ENCODE peak calls at places on chromosome 17, in seven cellular contexts. F, P, G, A, Q, Y and N are unnamed samples. For H3K4me1, the result is how much of the 10 kb centered on the place peaks cover.

GRCh38 chr17:82458885-82459424 is 414 bp downstream of the NARF start:
- DNase-seq in G (no peak), Q (no peak), Y (no peak), F (no peak), P (peak), A (peak), N (peak)

GRCh38 chr17:3944485-3945388 is 19.5 kb downstream of the ATP2A3 start:
- DNase-seq in Q (peak), A (peak), F (peak), G (peak), P (no peak), Y (no peak), N (peak)

GRCh38 chr17:36055921-36056320 is 8.2 kb upstream of the CCL18 start:
- DNase-seq in G (no peak), A (no peak), Y (no peak), Q (no peak), F (no peak), P (no peak), N (no peak)

GRCh38 chr17:81189670-81190530 is 23.9 kb upstream of the AATK start:
- DNase-seq in P (no peak), F (peak), A (no peak), Y (no peak), Q (no peak), G (no peak), N (no peak)

GRCh38 chr17:66986659-66987058 is 22.2 kb downstream of the CACNG4 start:
- DNase-seq in F (no peak), Y (no peak), Q (no peak), A (no peak), P (no peak), G (no peak), N (no peak)

GRCh38 chr17:48153711-48154642 is 46.4 kb downstream of the SNX11 start:
- DNase-seq in G (no peak), F (peak), Y (no peak), P (no peak), A (peak), Q (no peak), N (peak)

GRCh38 chr17:72118588-72119279 is 2.1 kb upstream of the SOX9 start:
- DNase-seq in Y (peak), G (peak), Q (no peak), F (peak), P (peak), A (peak), N (peak)

GRCh38 chr17:15966183-15966878 is 21.4 kb downstream of the ADORA2B start:
- DNase-seq in P (no peak), Y (no peak), G (no peak), F (peak), Q (no peak), A (no peak), N (no peak)

GRCh38 chr17:55845385-55845784 is 94.5 kb downstream of the PCTP start:
- DNase-seq in A (peak), Q (no peak), F (peak), P (peak), Y (peak), G (peak), N (no peak)

GRCh38 chr17:79850571-79851460 is 11.6 kb upstream of the CBX4 start:
- DNase-seq in A (no peak), F (no peak), Q (no peak), G (no peak), Y (no peak), P (peak), N (no peak)

GRCh38 chr17:81396722-81397313 is 1.6 kb downstream of the BAHCC1 start:
- DNase-seq in Q (no peak), P (peak), A (peak), G (no peak), F (peak), Y (no peak), N (no peak)

GRCh38 chr17:64418506-64419339 is 28.1 kb upstream of the PECAM1 start:
- DNase-seq in P (peak), G (no peak), A (no peak), Q (no peak), F (no peak), Y (no peak), N (peak)

GRCh38 chr17:32494621-32495346 is 8.0 kb downstream of the CDK5R1 start:
- DNase-seq in A (no peak), G (no peak), F (no peak), Y (peak), P (no peak), Q (no peak), N (no peak)

GRCh38 chr17:6831662-6832263 is at the start of gene TEKT1:
- DNase-seq in A (peak), P (peak), G (peak), Y (peak), F (peak), Q (peak), N (no peak)

GRCh38 chr17:8125947-8126305 is 2.0 kb upstream of the HES7 start:
- DNase-seq in G (peak), Y (no peak), A (no peak), Q (no peak), F (peak), P (peak), N (peak)

GRCh38 chr17:48244121-48244711 is 136.7 kb downstream of the SNX11 start:
- DNase-seq in Y (no peak), F (no peak), P (no peak), Q (no peak), G (no peak), A (no peak), N (peak)

GRCh38 chr17:68004201-68004600 is 7.9 kb upstream of the C17orf58 start:
- DNase-seq in P (no peak), G (no peak), A (no peak), Q (no peak), Y (no peak), F (no peak), N (no peak)

GRCh38 chr17:66190738-66191606 is 961 bp downstream of the CEP112 start:
- DNase-seq in F (no peak), P (peak), G (no peak), A (no peak), Q (no peak), Y (no peak), N (no peak)

GRCh38 chr17:63498621-63499195 is 21.8 kb downstream of the ACE start:
- DNase-seq in G (no peak), A (no peak), Y (no peak), F (no peak), Q (no peak), P (no peak), N (no peak)

GRCh38 chr17:47291242-47291873 is 32.4 kb upstream of the EFCAB13 start:
- DNase-seq in P (no peak), G (no peak), Q (no peak), Y (no peak), F (no peak), A (no peak), N (no peak)

GRCh38 chr17:83176956-83177583 is 97.7 kb downstream of the METRNL start:
- DNase-seq in P (no peak), Y (no peak), F (no peak), G (no peak), A (no peak), Q (no peak), N (no peak)

GRCh38 chr17:76149214-76149613 is 8.2 kb upstream of the FOXJ1 start:
- DNase-seq in Y (no peak), P (no peak), F (no peak), A (no peak), G (no peak), Q (no peak), N (no peak)
- H3K4me1 ChIP-seq in Y (under half), P (under half), F (under half), A (under half), G (under half), Q (half or more), N (under half)

DNA sequence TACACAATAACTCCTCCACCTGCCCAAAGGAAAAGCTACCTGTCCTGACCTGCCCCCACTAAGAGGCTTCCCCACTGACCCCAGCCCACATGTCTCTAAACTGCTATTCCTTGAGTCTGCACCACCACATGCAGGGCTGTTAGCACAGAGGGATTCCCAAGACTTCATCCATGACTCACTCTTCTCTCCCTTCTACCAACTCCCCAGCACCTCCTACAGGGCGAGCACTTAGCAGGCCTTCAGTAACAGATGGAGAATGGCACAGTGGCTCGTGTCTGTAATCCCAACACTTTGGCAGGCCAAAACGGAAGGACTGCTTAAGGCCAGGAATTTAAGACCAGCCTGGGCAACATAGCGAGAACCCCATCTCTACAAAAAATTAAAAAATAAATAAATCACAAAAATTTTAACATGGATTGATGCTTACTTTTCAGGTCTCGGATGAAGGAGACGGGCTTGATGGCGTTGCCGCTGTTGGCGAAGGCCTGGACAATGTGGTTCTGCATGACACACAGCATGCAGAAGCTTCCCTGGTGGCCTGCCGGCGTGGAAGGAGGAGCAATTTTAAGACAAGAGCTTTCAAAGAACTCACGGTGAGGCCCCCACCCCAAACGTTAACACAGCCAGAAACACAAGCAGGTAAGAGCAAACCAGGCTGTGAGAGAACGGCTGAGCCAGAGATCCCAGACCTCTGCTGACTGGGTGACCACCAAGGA is 12.0 kb downstream of the USP36 start:
- DNase-seq in P (peak), A (no peak), F (no peak), Q (no peak), G (no peak), Y (no peak), N (no peak)
- TF ChIP-seq CTCF in P (peak), A (no peak), F (no peak), Q (no peak), G (no peak), Y (no peak), N (peak)

DNA sequence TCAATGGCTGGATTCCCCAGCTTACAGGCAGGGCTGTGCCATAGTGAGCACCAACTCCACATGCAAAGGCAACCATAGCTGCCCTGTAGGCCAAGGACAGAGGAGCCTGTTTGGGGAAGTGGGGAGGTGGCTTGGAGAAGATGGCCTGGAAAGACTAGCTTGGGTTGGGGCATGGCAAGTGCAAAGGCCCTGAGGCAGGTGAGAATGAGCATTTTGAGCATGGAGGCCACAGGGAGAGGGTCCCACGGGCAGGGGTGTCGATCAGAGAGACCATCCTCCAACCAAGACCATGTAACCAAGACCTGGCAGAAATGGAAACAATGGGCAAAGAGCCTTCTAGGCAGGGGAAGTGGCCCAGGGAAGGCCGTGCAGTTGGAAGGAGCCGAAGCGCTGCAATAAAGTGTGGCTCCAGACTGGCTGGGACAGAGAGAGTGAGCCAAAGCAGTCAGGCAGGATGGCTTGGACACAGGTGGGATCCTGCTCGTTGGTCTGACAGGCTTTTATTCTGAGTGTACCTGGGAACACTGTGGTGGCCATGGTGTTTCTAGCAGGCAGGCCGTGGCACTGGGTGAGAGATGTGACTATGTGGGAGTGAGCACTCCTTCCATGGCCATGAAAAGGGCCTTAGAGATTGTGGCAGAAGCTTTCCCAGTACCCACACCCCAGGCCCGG is 24.8 kb upstream of the MPRIP start:
- DNase-seq in F (no peak), P (no peak), G (no peak), Y (peak), A (peak), Q (no peak), N (no peak)
- H3K4me1 ChIP-seq in F (half or more), P (half or more), G (under half), Y (under half), A (under half), Q (under half), N (under half)

DNA sequence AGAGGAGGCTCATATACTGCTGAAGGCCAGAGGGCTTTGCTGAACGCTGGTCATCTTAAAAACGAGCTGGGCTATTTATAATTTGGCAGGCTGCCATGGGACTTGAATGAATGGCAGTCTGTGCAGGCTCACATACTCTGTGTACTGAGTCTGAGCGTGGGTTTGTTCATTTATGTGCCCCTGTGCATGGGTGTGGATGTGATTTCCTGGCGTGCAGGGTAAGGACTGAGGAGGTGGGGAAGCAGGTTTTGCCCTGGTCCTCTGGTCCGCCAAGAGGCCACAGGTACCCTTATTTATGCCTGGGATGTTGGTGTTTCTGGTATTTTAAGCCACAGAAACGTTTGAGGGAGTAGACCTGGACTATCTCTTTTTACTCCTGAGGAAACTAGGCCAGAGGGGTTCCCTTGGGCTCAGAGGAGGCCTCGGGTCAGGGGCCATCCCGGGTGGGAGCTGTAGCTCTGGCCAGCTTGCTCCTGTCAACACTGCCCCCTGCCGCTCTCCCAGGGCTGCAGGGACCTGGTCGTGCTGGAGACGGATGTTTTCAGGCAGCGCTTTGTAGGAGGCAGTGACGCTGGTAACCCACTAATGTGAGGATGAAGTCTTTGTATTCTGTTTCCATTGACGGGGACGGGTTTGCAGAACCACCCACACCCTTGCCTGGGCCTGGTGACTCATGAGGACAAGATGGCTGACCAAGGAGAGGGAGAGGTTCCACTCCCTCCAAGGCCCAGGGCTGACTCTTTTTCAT is 184.4 kb downstream of the MSI2 start:
- DNase-seq in F (peak), Y (peak), Q (peak), G (peak), A (peak), P (peak), N (peak)
- TF ChIP-seq CTCF in F (peak), Y (no peak), Q (peak), G (peak), A (peak), P (peak), N (peak)

GRCh38 chr17:39614545-39615157 is 6.9 kb upstream of the NEUROD2 start:
- DNase-seq in Y (no peak), Q (no peak), F (no peak), P (no peak), G (no peak), A (no peak), N (no peak)
- H3K4me1 ChIP-seq in Y (under half), Q (under half), F (under half), P (under half), G (under half), A (under half), N (under half)

GRCh38 chr17:50184057-50184456 is 17.4 kb downstream of the COL1A1 start:
- DNase-seq in Y (no peak), Q (no peak), G (no peak), P (no peak), F (no peak), A (no peak), N (no peak)
- TF ChIP-seq CTCF in Y (peak), Q (no peak), G (no peak), P (no peak), F (no peak), A (no peak), N (peak)

GRCh38 chr17:44084131-44084538 is 13.6 kb downstream of the G6PC3 start:
- DNase-seq in F (peak), Y (no peak), P (no peak), Q (no peak), G (no peak), A (no peak), N (peak)
- H3K4me1 ChIP-seq in F (under half), Y (under half), P (under half), Q (under half), G (under half), A (under half), N (under half)

GRCh38 chr17:27793906-27794380 is 6.4 kb downstream of the NOS2 start:
- DNase-seq in Q (no peak), P (no peak), G (no peak), F (no peak), Y (no peak), A (no peak), N (no peak)

GRCh38 chr17:27798376-27798775 is 2.0 kb downstream of the NOS2 start:
- DNase-seq in P (no peak), Q (no peak), A (no peak), F (no peak), Y (no peak), G (no peak), N (no peak)

GRCh38 chr17:27800522-27800921 is at the start of gene NOS2:
- DNase-seq in A (no peak), Y (no peak), P (no peak), F (no peak), Q (no peak), G (no peak), N (no peak)

GRCh38 chr17:27793168-27793905 is 7.0 kb downstream of the NOS2 start:
- DNase-seq in Y (no peak), G (no peak), F (peak), Q (no peak), A (peak), P (peak), N (no peak)

GRCh38 chr17:27797390-27798091 is 2.8 kb downstream of the NOS2 start:
- DNase-seq in A (no peak), G (no peak), F (no peak), Y (no peak), Q (no peak), P (no peak), N (no peak)
- TF ChIP-seq CTCF in A (no peak), G (no peak), F (no peak), Y (no peak), Q (no peak), P (no peak), N (peak)

DNA sequence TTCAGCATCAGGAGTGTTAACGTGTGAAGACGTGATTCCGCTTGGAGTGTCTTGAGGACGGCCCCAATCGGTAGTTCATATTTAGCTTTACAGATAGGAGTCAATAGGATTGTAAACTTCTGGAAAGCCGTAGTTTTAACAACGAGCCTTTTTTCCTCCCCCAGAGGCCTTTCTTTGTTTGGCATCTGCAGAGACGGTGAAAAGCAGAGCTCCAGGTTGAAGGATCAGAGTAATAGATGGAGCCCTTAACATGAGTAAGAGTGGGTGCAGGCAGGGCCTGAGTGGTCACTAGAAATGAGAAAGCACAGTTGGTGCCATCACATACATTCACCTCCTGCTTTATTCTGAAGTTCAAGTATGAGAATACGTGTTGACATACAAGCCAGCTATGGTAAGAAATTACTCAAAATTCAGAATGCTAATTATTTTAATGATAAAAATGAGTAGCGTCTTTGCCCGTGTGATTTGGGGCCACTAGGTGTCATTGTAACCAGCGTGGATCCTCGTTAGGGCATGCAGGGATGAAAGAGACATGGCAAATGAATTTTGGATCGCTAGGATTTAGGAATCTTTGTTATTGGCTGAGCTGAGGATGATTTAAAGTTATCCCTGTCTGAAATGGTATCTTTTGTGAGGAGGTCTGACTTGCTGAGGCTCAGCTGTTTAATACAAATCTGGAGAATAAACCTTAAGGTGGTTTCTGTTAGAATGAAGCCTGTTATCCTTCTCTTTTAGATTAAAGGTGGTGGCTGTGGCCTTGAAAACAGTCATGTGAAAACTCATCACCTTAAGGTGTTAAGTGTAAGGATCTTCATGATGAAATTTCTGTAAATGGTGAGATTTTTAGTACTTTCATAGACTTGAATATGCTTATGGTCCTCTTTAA is 18.6 kb downstream of the PRCD start:
- DNase-seq in F (no peak), Y (no peak), P (no peak), A (peak), G (no peak), Q (no peak), N (peak)
- H3K4me1 ChIP-seq in F (half or more), Y (under half), P (half or more), A (half or more), G (under half), Q (half or more), N (half or more)

GRCh38 chr17:1147664-1148063 is 32.1 kb downstream of the ABR start:
- DNase-seq in Q (no peak), A (peak), F (peak), G (no peak), P (peak), Y (no peak), N (no peak)
- TF ChIP-seq CTCF in Q (no peak), A (no peak), F (peak), G (no peak), P (peak), Y (peak), N (peak)